ENCODE peak calls at places on chromosomes 12 and 14, in seven cellular contexts. L is RCC 7860, N is Calu3, R is NCI-H1105, G is H9, B is lung microvascular endothelial cell, O is RPMI7951. V is an unnamed sample.

GRCh38 chr14:76348898-76349297 is 27.0 kb upstream of the ESRRB start:
- DNase-seq in N (no peak), L (peak; percentile 25), R (no peak), B (peak; percentile 97), G (peak; percentile 73), O (peak; percentile 98), V (peak; percentile 56)

GRCh38 chr12:11718105-11718504 is 68.6 kb downstream of the ETV6 start:
- DNase-seq in R (no peak), L (no peak), O (no peak), G (no peak), N (no peak), B (no peak), V (no peak)

GRCh38 chr14:91899213-91899612 is 31.9 kb upstream of the TC2N start:
- DNase-seq in L (no peak), O (no peak), R (no peak), N (peak; percentile 27), B (no peak), G (no peak), V (no peak)

GRCh38 chr12:52798003-52798670 is 2.2 kb upstream of the KRT3 start:
- DNase-seq in B (no peak), R (no peak), G (no peak), O (peak; percentile 50), L (peak; percentile 88), N (no peak), V (peak; percentile 16)

GRCh38 chr12:91387461-91388134 is 205.0 kb upstream of the DCN start:
- DNase-seq in B (no peak), N (no peak), L (no peak), R (no peak), O (no peak), G (no peak), V (no peak)

GRCh38 chr14:104091927-104092771 is 6.6 kb downstream of the ASPG start:
- DNase-seq in B (no peak), O (no peak), G (no peak), N (no peak), R (no peak), L (no peak), V (no peak)

GRCh38 chr12:68119724-68120211 is 39.8 kb downstream of the IFNG start:
- DNase-seq in G (no peak), B (no peak), R (peak; percentile 8), N (no peak), L (no peak), O (no peak), V (no peak)

GRCh38 chr12:123989168-123989567 is 16.2 kb downstream of the ZNF664 start:
- DNase-seq in G (no peak), L (no peak), N (no peak), B (no peak), O (no peak), R (no peak), V (no peak)

V was measured in cardiac fibroblast.